ENCODE peak calls at places on chromosome 4, in five cellular contexts. E is H9, K is fibroblast of mammary gland, P is cardiac muscle cell, D is MM.1S. F is an unnamed sample.

GRCh38 chr4:104693601-104694201 is 199.0 kb upstream of the CXXC4 start:
- DNase-seq in P (peak; percentile 5), E (no peak), D (peak; percentile 19), K (peak; percentile 47), F (peak; percentile 28)

GRCh38 chr4:161555689-161556660 is 607.8 kb downstream of the FSTL5 start:
- DNase-seq in K (peak; percentile 26), P (peak; percentile 4), E (no peak), D (no peak), F (peak; percentile 15)

GRCh38 chr4:75254745-75255144 is 259.5 kb downstream of the RCHY1 start:
- DNase-seq in P (peak; percentile 46), E (no peak), K (peak; percentile 27), D (no peak), F (no peak)

GRCh38 chr4:182809417-182810102 is 107.6 kb downstream of the DCTD start:
- DNase-seq in P (no peak), D (no peak), E (no peak), K (no peak), F (peak; percentile 5)

GRCh38 chr4:84908876-84909275 is 57.6 kb downstream of the WDFY3 start:
- DNase-seq in K (no peak), P (no peak), D (no peak), E (no peak), F (no peak)

GRCh38 chr4:177108708-177109107 is 201.0 kb upstream of the NEIL3 start:
- DNase-seq in P (peak; percentile 63), K (peak; percentile 60), D (peak; percentile 35), E (no peak), F (peak; percentile 69)

GRCh38 chr4:113761682-113762060 is at the start of gene CAMK2D:
- DNase-seq in P (peak; percentile 90), K (peak; percentile 89), E (peak; percentile 67), D (peak; percentile 83), F (peak; percentile 82)

GRCh38 chr4:181863846-181864245 is 379.4 kb upstream of the TENM3 start:
- DNase-seq in D (no peak), P (no peak), E (no peak), K (peak; percentile 12), F (no peak)

GRCh38 chr4:166169111-166169510 is 296.1 kb downstream of the TLL1 start:
- DNase-seq in P (peak; percentile 45), K (peak; percentile 10), E (peak; percentile 35), D (peak; percentile 10), F (peak; percentile 21)

GRCh38 chr4:55184600-55185523 is 59.5 kb upstream of the KDR start:
- DNase-seq in D (peak; percentile 33), E (peak; percentile 68), K (peak; percentile 89), P (peak; percentile 82), F (peak; percentile 60)

GRCh38 chr4:62209757-62210156 is 1009.6 kb downstream of the ADGRL3 start:
- DNase-seq in D (no peak), K (no peak), E (no peak), P (no peak), F (no peak)

GRCh38 chr4:4852591-4853362 is 6.7 kb upstream of the MSX1 start:
- DNase-seq in K (peak; percentile 79), D (no peak), P (peak; percentile 69), E (peak; percentile 72), F (peak; percentile 95)

GRCh38 chr4:122003335-122003734 is 51.5 kb upstream of the TRPC3 start:
- DNase-seq in D (peak; percentile 71), P (peak; percentile 36), E (peak; percentile 82), K (peak; percentile 52), F (peak; percentile 12)

GRCh38 chr4:29711226-29711625 is 1008.9 kb upstream of the PCDH7 start:
- DNase-seq in D (no peak), K (peak; percentile 22), P (no peak), E (no peak), F (no peak)

GRCh38 chr4:3342182-3342854 is 49.5 kb downstream of the RGS12 start:
- DNase-seq in K (peak; percentile 80), P (peak; percentile 25), E (no peak), D (no peak), F (peak; percentile 64)

GRCh38 chr4:25908491-25908901 is 5.5 kb upstream of the SMIM20 start:
- DNase-seq in E (no peak), P (peak; percentile 89), D (no peak), K (peak; percentile 99), F (peak; percentile 96)

GRCh38 chr4:7759221-7759620 is 180.4 kb downstream of the AFAP1 start:
- DNase-seq in P (no peak), K (no peak), D (no peak), E (no peak), F (no peak)

GRCh38 chr4:40471923-40472322 is 136.8 kb downstream of the CHRNA9 start:
- DNase-seq in P (no peak), E (no peak), D (no peak), K (peak; percentile 35), F (peak; percentile 76)

GRCh38 chr4:621296-622070 is 3.9 kb upstream of the PDE6B start:
- DNase-seq in P (no peak), E (no peak), K (no peak), D (no peak), F (no peak)

GRCh38 chr4:185987976-185988627 is 80.9 kb upstream of the TLR3 start:
- DNase-seq in P (peak; percentile 77), E (no peak), K (peak; percentile 77), D (no peak), F (peak; percentile 9)

GRCh38 chr4:8346838-8347605 is 77.5 kb downstream of the HTRA3 start:
- DNase-seq in D (no peak), P (no peak), E (no peak), K (no peak), F (no peak)

GRCh38 chr4:10721616-10722015 is 37.0 kb upstream of the CLNK start:
- DNase-seq in K (no peak), P (no peak), D (no peak), E (no peak), F (no peak)

GRCh38 chr4:74675673-74676279 is 118.5 kb downstream of the BTC start:
- DNase-seq in K (peak; percentile 87), P (peak; percentile 85), D (peak; percentile 71), E (no peak), F (peak; percentile 83)

GRCh38 chr4:24405926-24406325 is 178.4 kb downstream of the DHX15 start:
- DNase-seq in K (no peak), P (no peak), E (no peak), D (no peak), F (no peak)

GRCh38 chr4:136900706-136901105 is 631.6 kb downstream of the PCDH18 start:
- DNase-seq in K (peak; percentile 34), P (peak; percentile 39), D (no peak), E (no peak), F (no peak)